ENCODE peak calls at places on chromosomes 2 and 18, in ten cellular contexts. P is neural progenitor cell, L is kidney, Z is lower lobe of right lung, J is MM.1S, Q is right atrium auricular region, B is A549, G is ovary, R is spleen, A is AG04450. W is an unnamed sample.

GRCh38 chr18:11323359-11323819 is 174.0 kb upstream of the PIEZO2 start:
- DNase-seq in A (no peak), J (no peak), B (peak), Z (no peak), Q (no peak), L (no peak), P (no peak), R (no peak), G (no peak), W (no peak)

GRCh38 chr2:38037757-38038615 is 38.0 kb downstream of the CYP1B1 start:
- DNase-seq in J (no peak), B (no peak), P (peak), L (peak), A (no peak), Z (no peak), R (no peak), Q (peak), G (peak), W (peak)

GRCh38 chr18:23499571-23499889 is 3.8 kb upstream of the RMC1 start:
- DNase-seq in Q (no peak), A (no peak), L (no peak), Z (no peak), B (no peak), P (no peak), J (no peak), R (no peak), G (no peak), W (no peak)

GRCh38 chr2:46493241-46493970 is 14.0 kb downstream of the TMEM247 start:
- DNase-seq in R (no peak), L (no peak), A (peak), B (peak), G (no peak), P (no peak), Q (peak), J (peak), Z (no peak), W (peak)

GRCh38 chr2:27218614-27219013 is 1.4 kb downstream of the CAD start:
- DNase-seq in G (no peak), Q (no peak), Z (no peak), A (no peak), P (no peak), L (no peak), J (no peak), R (no peak), B (no peak), W (no peak)

GRCh38 chr18:7084766-7085080 is 32.9 kb downstream of the LAMA1 start:
- DNase-seq in A (peak), R (no peak), J (no peak), B (no peak), P (no peak), Q (no peak), L (no peak), Z (no peak), G (no peak), W (no peak)

GRCh38 chr2:215983581-215984351 is 29.6 kb downstream of the MREG start:
- DNase-seq in G (no peak), A (no peak), R (no peak), B (no peak), Z (no peak), J (peak), Q (no peak), L (no peak), P (no peak), W (no peak)

GRCh38 chr2:227642691-227643090 is 23.9 kb upstream of the SCYGR5 start:
- DNase-seq in G (no peak), B (no peak), L (no peak), Q (no peak), A (no peak), J (no peak), Z (no peak), P (no peak), R (no peak), W (no peak)

GRCh38 chr2:31108887-31109286 is 29.4 kb downstream of the GALNT14 start:
- DNase-seq in L (no peak), G (no peak), J (no peak), A (no peak), P (no peak), Z (no peak), Q (no peak), R (no peak), B (no peak), W (no peak)

GRCh38 chr2:86562891-86563649 is at the start of gene CHMP3:
- DNase-seq in A (peak), J (peak), G (peak), P (peak), Z (peak), R (peak), L (peak), Q (peak), B (peak), W (peak)

GRCh38 chr18:2513616-2514015 is 57.7 kb downstream of the METTL4 start:
- DNase-seq in J (no peak), G (no peak), Q (no peak), P (no peak), R (no peak), Z (no peak), B (peak), L (no peak), A (no peak), W (no peak)

GRCh38 chr2:62653582-62654422 is 51.7 kb upstream of the EHBP1 start:
- DNase-seq in L (no peak), B (peak), G (no peak), P (no peak), J (no peak), R (no peak), Z (no peak), Q (no peak), A (no peak), W (no peak)

GRCh38 chr18:70422061-70422965 is 133.5 kb downstream of the SOCS6 start:
- DNase-seq in J (no peak), Z (peak), Q (peak), A (peak), R (no peak), L (peak), G (peak), P (no peak), B (peak), W (no peak)

GRCh38 chr2:99708231-99708630 is 218.4 kb upstream of the REV1 start:
- DNase-seq in J (no peak), Q (peak), P (no peak), Z (no peak), G (no peak), A (no peak), L (no peak), B (no peak), R (no peak), W (no peak)

GRCh38 chr2:63735931-63736820 is 105.5 kb upstream of the UGP2 start:
- DNase-seq in Z (no peak), L (no peak), P (no peak), B (no peak), A (no peak), J (no peak), R (no peak), Q (no peak), G (no peak), W (no peak)

GRCh38 chr18:11025671-11026070 is 123.7 kb downstream of the PIEZO2 start:
- DNase-seq in P (no peak), J (no peak), Q (no peak), B (peak), Z (no peak), G (no peak), A (no peak), R (no peak), L (no peak), W (no peak)

GRCh38 chr2:168300460-168300859 is 53.1 kb upstream of the STK39 start:
- DNase-seq in R (no peak), L (no peak), J (no peak), P (no peak), Q (no peak), G (no peak), Z (no peak), B (no peak), A (no peak), W (no peak)

GRCh38 chr18:39661856-39662366 is 2096.3 kb upstream of the CELF4 start:
- DNase-seq in J (no peak), P (no peak), Q (no peak), L (no peak), Z (no peak), R (no peak), G (no peak), B (no peak), A (no peak), W (no peak)

GRCh38 chr2:222448806-222449205 is 24.5 kb downstream of the SGPP2 start:
- DNase-seq in L (peak), P (no peak), Q (no peak), B (no peak), G (peak), A (peak), J (no peak), R (no peak), Z (no peak), W (no peak)

GRCh38 chr2:241068942-241069810 is 32.9 kb downstream of the MTERF4 start:
- DNase-seq in G (no peak), B (no peak), P (no peak), J (no peak), A (no peak), L (peak), R (peak), Q (no peak), Z (no peak), W (no peak)

GRCh38 chr2:20422679-20423271 is 24.1 kb upstream of the RHOB start:
- DNase-seq in R (no peak), G (no peak), B (peak), J (no peak), A (no peak), L (no peak), Z (no peak), P (peak), Q (peak), W (no peak)

GRCh38 chr18:21327101-21327500 is 85.1 kb downstream of the GREB1L start:
- DNase-seq in G (no peak), R (no peak), A (no peak), Q (no peak), B (no peak), Z (no peak), P (no peak), J (no peak), L (no peak), W (no peak)

GRCh38 chr18:57727952-57728807 is 74.9 kb downstream of the ATP8B1 start:
- DNase-seq in R (no peak), B (no peak), A (no peak), Z (no peak), Q (no peak), P (peak), L (no peak), G (no peak), J (no peak), W (no peak)

GRCh38 chr2:172427990-172428840 is 829 bp downstream of the ITGA6 start:
- DNase-seq in Q (no peak), B (peak), G (peak), L (peak), A (no peak), P (peak), R (peak), J (peak), Z (peak), W (no peak)

GRCh38 chr2:85733121-85733960 is 20.4 kb upstream of the ATOH8 start:
- DNase-seq in J (no peak), Q (no peak), L (no peak), R (no peak), P (no peak), G (no peak), A (no peak), B (no peak), Z (no peak), W (no peak)

GRCh38 chr2:158305501-158305900 is 151.1 kb downstream of the CCDC148 start:
- DNase-seq in Z (no peak), B (no peak), P (no peak), R (no peak), G (no peak), J (no peak), Q (no peak), A (no peak), L (no peak), W (no peak)

GRCh38 chr2:71449343-71449742 is 4.0 kb upstream of the DYSF start:
- DNase-seq in J (no peak), Q (no peak), L (no peak), Z (no peak), P (no peak), G (no peak), A (no peak), R (no peak), B (no peak), W (no peak)

GRCh38 chr2:21268197-21268870 is 144.6 kb downstream of the TDRD15 start:
- DNase-seq in G (no peak), Z (no peak), B (no peak), R (no peak), L (peak), A (no peak), P (no peak), J (no peak), Q (peak), W (no peak)

GRCh38 chr2:220509921-220510320 is 882.5 kb downstream of the SLC4A3 start:
- DNase-seq in L (no peak), B (no peak), Q (no peak), G (no peak), Z (no peak), P (no peak), R (no peak), J (no peak), A (no peak), W (no peak)

GRCh38 chr2:159106105-159106504 is 137.7 kb downstream of the TANC1 start:
- DNase-seq in Z (no peak), R (no peak), Q (no peak), P (no peak), A (no peak), L (no peak), J (no peak), G (no peak), B (no peak), W (no peak)

GRCh38 chr2:381181-381580 is 93.3 kb upstream of the ALKAL2 start:
- DNase-seq in Z (no peak), L (no peak), P (no peak), B (no peak), G (no peak), R (no peak), J (no peak), A (no peak), Q (no peak), W (no peak)

DNA sequence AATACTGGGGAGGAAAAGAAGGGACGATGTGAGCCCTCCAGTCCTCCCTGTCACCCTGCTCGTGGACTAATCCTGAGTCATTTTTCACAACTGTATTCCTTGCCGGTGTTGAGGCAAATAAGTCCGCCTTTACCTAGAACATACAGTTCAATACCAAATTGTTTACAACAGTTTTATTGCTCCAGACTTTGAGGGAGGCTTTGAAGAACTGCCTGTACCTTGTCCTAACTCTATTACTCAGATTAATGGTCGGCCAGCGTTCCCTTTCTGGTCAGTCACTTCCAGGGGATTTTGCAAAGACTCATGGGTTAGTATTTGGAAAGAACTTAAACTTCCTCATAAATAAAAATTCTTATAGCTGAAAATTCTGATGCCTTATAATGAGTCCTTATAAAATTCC is 85.2 kb upstream of the ZNF532 start:
- DNase-seq in R (no peak), G (no peak), A (no peak), L (no peak), B (no peak), J (no peak), P (no peak), Z (no peak), Q (no peak), W (no peak)
- H3K4me3 ChIP-seq in R (no peak), G (no peak), A (no peak), L (no peak), B (no peak), J (no peak), P (no peak), Z (no peak), Q (no peak), W (no peak)

DNA sequence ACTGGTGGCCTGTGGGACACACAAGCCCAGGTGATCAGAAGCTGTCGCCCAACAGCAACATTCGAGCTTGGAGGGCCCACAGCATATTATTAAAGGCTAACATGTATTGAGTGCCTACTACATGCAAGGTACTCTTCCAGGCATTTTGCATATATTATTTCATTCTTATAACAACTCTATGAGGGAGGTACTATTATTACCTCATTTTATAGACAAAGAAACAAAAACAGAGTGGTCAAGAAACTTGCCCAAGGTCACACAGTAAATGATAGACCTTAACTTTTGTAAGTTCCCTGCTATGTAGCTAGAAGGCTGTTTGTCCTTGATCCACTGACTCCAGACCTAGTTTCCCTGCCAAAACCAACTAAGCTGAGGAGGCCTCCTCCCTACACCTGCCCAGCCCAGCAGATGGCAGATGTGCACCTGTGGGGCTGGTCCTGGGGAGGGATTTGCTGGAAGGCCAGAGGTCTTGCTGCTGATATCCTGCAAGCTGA is 35.7 kb downstream of the KANSL3 start:
- DNase-seq in G (no peak), B (peak), P (no peak), L (no peak), J (no peak), Z (no peak), R (no peak), A (no peak), Q (no peak), W (no peak)
- TF ChIP-seq CTCF in G (no peak), B (no peak), P (no peak), L (no peak), J (peak), Z (no peak), R (no peak), A (no peak), Q (no peak), W (peak)

GRCh38 chr18:62384068-62384467 is 59.0 kb downstream of the TNFRSF11A start:
- DNase-seq in G (no peak), R (no peak), A (no peak), L (no peak), B (no peak), P (no peak), Q (no peak), Z (no peak), J (no peak), W (no peak)

GRCh38 chr18:62387257-62387656 is 62.1 kb downstream of the TNFRSF11A start:
- DNase-seq in B (no peak), Q (no peak), Z (no peak), J (no peak), A (no peak), G (no peak), P (no peak), L (no peak), R (no peak), W (no peak)

GRCh38 chr18:62386616-62387015 is 61.5 kb downstream of the TNFRSF11A start:
- DNase-seq in P (no peak), R (no peak), B (no peak), Z (no peak), A (no peak), G (no peak), Q (no peak), J (no peak), L (no peak), W (no peak)

GRCh38 chr18:62386091-62386490 is 61.0 kb downstream of the TNFRSF11A start:
- DNase-seq in P (no peak), Z (no peak), G (no peak), B (no peak), L (no peak), J (no peak), A (no peak), R (no peak), Q (no peak), W (no peak)

GRCh38 chr18:62384610-62385097 is 59.5 kb downstream of the TNFRSF11A start:
- DNase-seq in A (no peak), J (no peak), R (no peak), Z (no peak), B (peak), G (no peak), L (no peak), Q (no peak), P (peak), W (no peak)
- H3K4me3 ChIP-seq in A (peak), J (no peak), R (no peak), Z (peak), B (peak), G (no peak), L (no peak), Q (peak), P (peak), W (no peak)

GRCh38 chr2:237696471-237696870 is 69.1 kb downstream of the LRRFIP1 start:
- DNase-seq in B (no peak), Z (no peak), A (no peak), Q (no peak), G (peak), L (peak), J (peak), R (peak), P (no peak), W (no peak)
- TF ChIP-seq CTCF in B (no peak), Z (no peak), A (no peak), Q (no peak), G (no peak), L (no peak), J (no peak), R (no peak), P (no peak), W (no peak)

DNA sequence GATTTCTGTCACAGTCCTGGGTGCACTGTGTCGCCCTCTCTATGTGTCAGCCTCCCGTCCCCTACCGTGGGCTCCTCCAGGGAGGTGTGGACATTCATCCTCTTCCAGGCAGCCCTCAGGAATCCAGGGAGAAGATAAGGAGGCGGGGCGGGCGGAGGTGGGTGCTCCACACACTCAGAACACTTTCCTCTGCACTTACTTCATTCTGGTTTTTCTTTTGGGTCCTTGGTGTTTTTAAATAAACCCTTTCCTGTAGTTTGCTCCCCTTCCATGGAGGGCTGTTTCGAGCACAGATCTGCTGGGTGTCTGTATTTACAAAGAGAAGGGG is 183.9 kb downstream of the FAM210A start:
- DNase-seq in L (no peak), R (no peak), Q (no peak), B (no peak), P (no peak), Z (no peak), G (no peak), J (no peak), A (no peak), W (no peak)
- H3K4me3 ChIP-seq in L (no peak), R (no peak), Q (peak), B (peak), P (no peak), Z (no peak), G (no peak), J (no peak), A (no peak), W (no peak)

GRCh38 chr2:225824748-225825449 is 425.4 kb downstream of the NYAP2 start:
- DNase-seq in Q (no peak), G (no peak), Z (no peak), L (no peak), A (no peak), R (no peak), P (peak), J (no peak), B (no peak), W (no peak)
- TF ChIP-seq CTCF in Q (no peak), G (no peak), Z (no peak), L (no peak), A (no peak), R (no peak), P (no peak), J (no peak), B (no peak), W (no peak)

GRCh38 chr2:113157897-113158753 is 15.6 kb upstream of the PSD4 start:
- DNase-seq in A (no peak), Q (peak), B (peak), J (no peak), G (no peak), R (no peak), P (no peak), Z (no peak), L (no peak), W (no peak)

GRCh38 chr2:113158884-113159553 is 14.8 kb upstream of the PSD4 start:
- DNase-seq in B (no peak), Q (peak), L (peak), J (no peak), P (no peak), G (no peak), A (peak), Z (no peak), R (no peak), W (no peak)

GRCh38 chr2:113157108-113157896 is 16.5 kb upstream of the PSD4 start:
- DNase-seq in R (peak), P (peak), G (no peak), B (no peak), L (peak), Z (peak), Q (peak), A (no peak), J (no peak), W (no peak)

GRCh38 chr2:113155331-113155730 is 18.4 kb upstream of the PSD4 start:
- DNase-seq in Z (no peak), Q (no peak), A (no peak), B (no peak), L (no peak), J (no peak), G (no peak), P (no peak), R (no peak), W (no peak)

GRCh38 chr2:113156278-113157107 is 17.3 kb upstream of the PSD4 start:
- DNase-seq in J (no peak), A (no peak), L (no peak), R (no peak), G (no peak), P (no peak), B (no peak), Q (no peak), Z (no peak), W (no peak)
- H3K4me3 ChIP-seq in J (peak), A (no peak), L (peak), R (no peak), G (no peak), P (peak), B (peak), Q (peak), Z (peak), W (peak)

DNA sequence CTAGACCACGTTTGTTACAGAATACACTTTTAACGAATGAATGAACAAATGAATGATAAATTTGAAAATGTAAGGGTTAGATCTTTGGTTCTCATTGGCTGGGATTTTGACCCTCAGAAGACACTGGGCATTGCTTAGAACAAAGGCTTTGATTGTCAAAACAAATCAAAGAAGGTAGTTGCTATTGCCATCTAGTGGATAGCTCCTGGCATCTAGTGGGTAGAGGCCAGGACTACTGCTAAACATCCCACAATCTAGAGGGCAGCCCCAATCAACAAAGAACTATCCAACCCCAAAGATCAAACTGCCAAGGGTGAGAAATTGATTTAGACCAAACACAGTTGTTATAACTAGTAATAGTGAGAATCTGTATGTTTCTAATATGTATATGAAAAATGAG is 552.3 kb downstream of the KCNJ3 start:
- DNase-seq in L (no peak), P (peak), R (no peak), Q (no peak), G (no peak), J (peak), B (peak), A (no peak), Z (no peak), W (no peak)
- TF ChIP-seq CTCF in L (peak), P (peak), R (no peak), Q (peak), G (no peak), J (peak), B (peak), A (no peak), Z (peak), W (peak)

W was measured in GM12864.